ENCODE peak calls at places on chromosomes 11 and 22, in six cellular contexts. One of them, this sample, is unnamed.

GRCh38 chr11:91248199-91248807 is 976.3 kb upstream of the FAT3 start:
- DNase-seq in hepatic stellate cell: no peak
- DNase-seq in hypothalamus: no peak
- DNase-seq in ACHN: peak
- DNase-seq in stimulated activated CD8-positive, alpha-beta memory T cell treated with anti-CD3 and anti-CD28 coated beads, Interleukin-15, amount 100 ng/mL, for 48 hours: no peak
- DNase-seq in effector memory CD8-positive, alpha-beta T cell: no peak
- DNase-seq in this sample: peak

GRCh38 chr11:19988598-19988997 is 171.7 kb downstream of the DBX1 start:
- DNase-seq in hepatic stellate cell: peak
- DNase-seq in hypothalamus: no peak
- DNase-seq in ACHN: no peak
- DNase-seq in stimulated activated CD8-positive, alpha-beta memory T cell treated with anti-CD3 and anti-CD28 coated beads, Interleukin-15, amount 100 ng/mL, for 48 hours: no peak
- DNase-seq in effector memory CD8-positive, alpha-beta T cell: no peak
- DNase-seq in this sample: no peak

GRCh38 chr11:97702948-97703347 is 1313.1 kb downstream of the JRKL start:
- DNase-seq in hepatic stellate cell: no peak
- DNase-seq in hypothalamus: no peak
- DNase-seq in ACHN: no peak
- DNase-seq in stimulated activated CD8-positive, alpha-beta memory T cell treated with anti-CD3 and anti-CD28 coated beads, Interleukin-15, amount 100 ng/mL, for 48 hours: no peak
- DNase-seq in effector memory CD8-positive, alpha-beta T cell: no peak
- DNase-seq in this sample: no peak

GRCh38 chr22:43109511-43109910 is 1.0 kb upstream of the BIK start:
- DNase-seq in hepatic stellate cell: no peak
- DNase-seq in hypothalamus: no peak
- DNase-seq in ACHN: no peak
- DNase-seq in stimulated activated CD8-positive, alpha-beta memory T cell treated with anti-CD3 and anti-CD28 coated beads, Interleukin-15, amount 100 ng/mL, for 48 hours: no peak
- DNase-seq in effector memory CD8-positive, alpha-beta T cell: no peak
- DNase-seq in this sample: no peak

GRCh38 chr11:46278387-46279173 is 1.1 kb downstream of the CREB3L1 start:
- DNase-seq in hepatic stellate cell: peak
- DNase-seq in hypothalamus: no peak
- DNase-seq in ACHN: no peak
- DNase-seq in stimulated activated CD8-positive, alpha-beta memory T cell treated with anti-CD3 and anti-CD28 coated beads, Interleukin-15, amount 100 ng/mL, for 48 hours: no peak
- DNase-seq in effector memory CD8-positive, alpha-beta T cell: no peak
- DNase-seq in this sample: no peak

GRCh38 chr11:131737357-131737756 is 366.9 kb downstream of the NTM start:
- DNase-seq in hepatic stellate cell: no peak
- DNase-seq in hypothalamus: no peak
- DNase-seq in ACHN: no peak
- DNase-seq in stimulated activated CD8-positive, alpha-beta memory T cell treated with anti-CD3 and anti-CD28 coated beads, Interleukin-15, amount 100 ng/mL, for 48 hours: no peak
- DNase-seq in effector memory CD8-positive, alpha-beta T cell: no peak
- DNase-seq in this sample: no peak

GRCh38 chr11:118791961-118792578 is 1.1 kb upstream of the DDX6 start:
- DNase-seq in hepatic stellate cell: peak
- DNase-seq in hypothalamus: no peak
- DNase-seq in ACHN: peak
- DNase-seq in stimulated activated CD8-positive, alpha-beta memory T cell treated with anti-CD3 and anti-CD28 coated beads, Interleukin-15, amount 100 ng/mL, for 48 hours: peak
- DNase-seq in effector memory CD8-positive, alpha-beta T cell: peak
- DNase-seq in this sample: no peak

GRCh38 chr22:44399906-44400762 is 87.4 kb upstream of the SHISAL1 start:
- DNase-seq in hepatic stellate cell: no peak
- DNase-seq in hypothalamus: no peak
- DNase-seq in ACHN: no peak
- DNase-seq in stimulated activated CD8-positive, alpha-beta memory T cell treated with anti-CD3 and anti-CD28 coated beads, Interleukin-15, amount 100 ng/mL, for 48 hours: no peak
- DNase-seq in effector memory CD8-positive, alpha-beta T cell: no peak
- DNase-seq in this sample: no peak